ENCODE peak calls at places on chromosomes 1 and 21, in seven cellular contexts. Z, R, A, G, U, Y and K are unnamed samples.

GRCh38 chr1:232571523-232571922 is 58.4 kb downstream of the SIPA1L2 start:
- DNase-seq in Z (no peak), R (no peak), A (no peak), G (no peak), U (no peak), Y (no peak), K (no peak)

GRCh38 chr1:47937586-47937985 is 59.6 kb downstream of the TRABD2B start:
- DNase-seq in Z (no peak), R (no peak), A (no peak), G (no peak), U (no peak), Y (no peak), K (no peak)

GRCh38 chr1:59878370-59878769 is 48.2 kb downstream of the CYP2J2 start:
- DNase-seq in Z (no peak), R (no peak), A (no peak), G (no peak), U (no peak), Y (no peak), K (no peak)

GRCh38 chr21:28239345-28239744 is 753.3 kb downstream of the LTN1 start:
- DNase-seq in Z (no peak), R (no peak), A (no peak), G (no peak), U (no peak), Y (no peak), K (no peak)

GRCh38 chr1:160219062-160219929 is 14.1 kb downstream of the PEA15 start:
- DNase-seq in Z (no peak), R (no peak), A (no peak), G (no peak), U (peak), Y (peak), K (peak)

GRCh38 chr1:184215274-184215925 is 163.9 kb downstream of the TSEN15 start:
- DNase-seq in Z (no peak), R (no peak), A (no peak), G (no peak), U (no peak), Y (no peak), K (no peak)

GRCh38 chr1:145991799-145992412 is 4.5 kb downstream of the TXNIP start:
- DNase-seq in Z (no peak), R (no peak), A (no peak), G (no peak), U (no peak), Y (no peak), K (no peak)

GRCh38 chr1:111770916-111771315 is 15.2 kb downstream of the DDX20 start:
- DNase-seq in Z (no peak), R (no peak), A (no peak), G (no peak), U (no peak), Y (no peak), K (no peak)

GRCh38 chr1:199759268-199759724 is 268.2 kb upstream of the NR5A2 start:
- DNase-seq in Z (no peak), R (no peak), A (no peak), G (no peak), U (no peak), Y (no peak), K (no peak)

GRCh38 chr1:18288609-18289219 is 181.1 kb downstream of the IGSF21 start:
- DNase-seq in Z (no peak), R (no peak), A (no peak), G (no peak), U (no peak), Y (no peak), K (no peak)

GRCh38 chr1:117534995-117535467 is 70.8 kb upstream of the TENT5C start:
- DNase-seq in Z (peak), R (peak), A (no peak), G (no peak), U (no peak), Y (peak), K (peak)

GRCh38 chr1:200262326-200262965 is 147.4 kb downstream of the ZNF281 start:
- DNase-seq in Z (no peak), R (peak), A (no peak), G (no peak), U (no peak), Y (no peak), K (no peak)

GRCh38 chr1:107896946-107897345 is 68.0 kb downstream of the VAV3 start:
- DNase-seq in Z (no peak), R (no peak), A (no peak), G (no peak), U (no peak), Y (no peak), K (no peak)

GRCh38 chr1:9110669-9111356 is 18.1 kb downstream of the GPR157 start:
- DNase-seq in Z (peak), R (peak), A (peak), G (peak), U (peak), Y (peak), K (peak)

GRCh38 chr1:202164271-202165037 is 4.1 kb upstream of the PTPN7 start:
- DNase-seq in Z (peak), R (peak), A (no peak), G (no peak), U (no peak), Y (no peak), K (no peak)

GRCh38 chr1:156845055-156845952 is 13.6 kb downstream of the INSRR start:
- DNase-seq in Z (no peak), R (peak), A (no peak), G (no peak), U (no peak), Y (no peak), K (no peak)

GRCh38 chr1:207878939-207879338 is 32.0 kb downstream of the CD34 start:
- DNase-seq in Z (no peak), R (no peak), A (no peak), G (no peak), U (no peak), Y (no peak), K (no peak)

GRCh38 chr21:44748621-44749020 is 37.2 kb upstream of the TSPEAR start:
- DNase-seq in Z (no peak), R (no peak), A (no peak), G (no peak), U (no peak), Y (no peak), K (peak)

GRCh38 chr1:46646331-46646730 is 21.8 kb downstream of the ATPAF1 start:
- DNase-seq in Z (no peak), R (no peak), A (no peak), G (no peak), U (no peak), Y (no peak), K (no peak)

GRCh38 chr1:80534606-80535360 is 1266.0 kb upstream of the ADGRL2 start:
- DNase-seq in Z (no peak), R (no peak), A (no peak), G (no peak), U (no peak), Y (no peak), K (no peak)

GRCh38 chr1:3646596-3646995 is 3.3 kb downstream of the WRAP73 start:
- DNase-seq in Z (no peak), R (no peak), A (no peak), G (no peak), U (no peak), Y (no peak), K (no peak)

GRCh38 chr1:155057104-155057503 is 6.0 kb downstream of the ADAM15 start:
- DNase-seq in Z (no peak), R (no peak), A (no peak), G (no peak), U (no peak), Y (no peak), K (no peak)

GRCh38 chr1:94874423-94874822 is 52.5 kb downstream of the CNN3 start:
- DNase-seq in Z (no peak), R (no peak), A (no peak), G (no peak), U (no peak), Y (no peak), K (no peak)

GRCh38 chr1:75542818-75543570 is 67.9 kb downstream of the SLC44A5 start:
- DNase-seq in Z (no peak), R (no peak), A (no peak), G (no peak), U (no peak), Y (no peak), K (no peak)

GRCh38 chr1:1370771-1371300 is 4.2 kb downstream of the AURKAIP1 start:
- DNase-seq in Z (no peak), R (no peak), A (no peak), G (no peak), U (no peak), Y (no peak), K (no peak)

GRCh38 chr1:87805661-87806376 is 477.1 kb downstream of the LMO4 start:
- DNase-seq in Z (no peak), R (no peak), A (no peak), G (no peak), U (no peak), Y (no peak), K (no peak)

GRCh38 chr1:218156602-218157001 is 128.5 kb upstream of the RRP15 start:
- DNase-seq in Z (no peak), R (no peak), A (no peak), G (no peak), U (no peak), Y (no peak), K (peak)

GRCh38 chr1:22601610-22602009 is 34.8 kb upstream of the C1QA start:
- DNase-seq in Z (no peak), R (no peak), A (no peak), G (no peak), U (no peak), Y (no peak), K (no peak)

GRCh38 chr1:33724348-33724747 is 139.5 kb upstream of the HMGB4 start:
- DNase-seq in Z (no peak), R (no peak), A (peak), G (no peak), U (no peak), Y (no peak), K (no peak)

GRCh38 chr1:155166373-155167165 is 6.5 kb downstream of the KRTCAP2 start:
- DNase-seq in Z (no peak), R (peak), A (no peak), G (no peak), U (peak), Y (peak), K (no peak)

GRCh38 chr1:44408181-44409018 is 3.3 kb downstream of the RNF220 start:
- DNase-seq in Z (no peak), R (no peak), A (no peak), G (no peak), U (no peak), Y (no peak), K (no peak)

GRCh38 chr1:64861611-64862010 is 104.7 kb downstream of the JAK1 start:
- DNase-seq in Z (no peak), R (no peak), A (no peak), G (no peak), U (no peak), Y (no peak), K (peak)

GRCh38 chr1:212452323-212453155 is 19.8 kb downstream of the NENF start:
- DNase-seq in Z (no peak), R (no peak), A (no peak), G (no peak), U (peak), Y (no peak), K (no peak)

GRCh38 chr1:172266528-172267174 is 153.8 kb upstream of the C1orf105 start:
- DNase-seq in Z (no peak), R (no peak), A (no peak), G (no peak), U (no peak), Y (no peak), K (no peak)

GRCh38 chr1:230979952-230980351 is 1.1 kb downstream of the ARV1 start:
- DNase-seq in Z (no peak), R (no peak), A (no peak), G (no peak), U (no peak), Y (no peak), K (no peak)

GRCh38 chr1:214332950-214333798 is 52.2 kb downstream of the SMYD2 start:
- DNase-seq in Z (no peak), R (peak), A (peak), G (no peak), U (peak), Y (no peak), K (no peak)

GRCh38 chr1:196407358-196408041 is 200.7 kb downstream of the KCNT2 start:
- DNase-seq in Z (no peak), R (no peak), A (no peak), G (no peak), U (no peak), Y (no peak), K (no peak)

GRCh38 chr1:161164901-161165620 is 1.2 kb upstream of the PPOX start:
- DNase-seq in Z (no peak), R (no peak), A (no peak), G (no peak), U (no peak), Y (no peak), K (no peak)

GRCh38 chr1:47838562-47839459 is 158.4 kb downstream of the TRABD2B start:
- DNase-seq in Z (no peak), R (no peak), A (no peak), G (no peak), U (no peak), Y (no peak), K (no peak)

GRCh38 chr1:44284184-44284583 is 70.9 kb downstream of the ERI3 start:
- DNase-seq in Z (no peak), R (no peak), A (no peak), G (no peak), U (no peak), Y (peak), K (no peak)